ENCODE peak calls at places on chromosome 5, in six cellular contexts. One of them, this sample, is unnamed.

GRCh38 chr5:143314664-143315063 is 88.8 kb downstream of the NR3C1 start:
- DNase-seq in CD4-positive, CD25-positive, alpha-beta regulatory T cell: no peak
- DNase-seq in tibial artery: no peak
- DNase-seq in GM12878: no peak
- DNase-seq in body of pancreas: no peak
- DNase-seq in CD8-positive, alpha-beta T cell: no peak
- DNase-seq in this sample: no peak

GRCh38 chr5:33336911-33337620 is 103.7 kb upstream of the TARS1 start:
- DNase-seq in CD4-positive, CD25-positive, alpha-beta regulatory T cell: no peak
- DNase-seq in tibial artery: no peak
- DNase-seq in GM12878: no peak
- DNase-seq in body of pancreas: no peak
- DNase-seq in CD8-positive, alpha-beta T cell: no peak
- DNase-seq in this sample: no peak

GRCh38 chr5:145568581-145568980 is 266.6 kb downstream of the PRELID2 start:
- DNase-seq in CD4-positive, CD25-positive, alpha-beta regulatory T cell: no peak
- DNase-seq in tibial artery: no peak
- DNase-seq in GM12878: no peak
- DNase-seq in body of pancreas: no peak
- DNase-seq in CD8-positive, alpha-beta T cell: no peak
- DNase-seq in this sample: no peak

GRCh38 chr5:83368317-83368716 is 103.2 kb upstream of the VCAN start:
- DNase-seq in CD4-positive, CD25-positive, alpha-beta regulatory T cell: no peak
- DNase-seq in tibial artery: peak; percentile 29
- DNase-seq in GM12878: no peak
- DNase-seq in body of pancreas: no peak
- DNase-seq in CD8-positive, alpha-beta T cell: no peak
- DNase-seq in this sample: no peak

GRCh38 chr5:56668996-56669395 is 146.4 kb upstream of the MAP3K1 start:
- DNase-seq in CD4-positive, CD25-positive, alpha-beta regulatory T cell: no peak
- DNase-seq in tibial artery: no peak
- DNase-seq in GM12878: no peak
- DNase-seq in body of pancreas: peak; percentile 11
- DNase-seq in CD8-positive, alpha-beta T cell: no peak
- DNase-seq in this sample: no peak

GRCh38 chr5:52498607-52499006 is 289.1 kb upstream of the ITGA1 start:
- DNase-seq in CD4-positive, CD25-positive, alpha-beta regulatory T cell: no peak
- DNase-seq in tibial artery: no peak
- DNase-seq in GM12878: no peak
- DNase-seq in body of pancreas: no peak
- DNase-seq in CD8-positive, alpha-beta T cell: no peak
- DNase-seq in this sample: no peak

GRCh38 chr5:115097236-115097635 is 72.5 kb downstream of the TRIM36 start:
- DNase-seq in CD4-positive, CD25-positive, alpha-beta regulatory T cell: no peak
- DNase-seq in tibial artery: no peak
- DNase-seq in GM12878: no peak
- DNase-seq in body of pancreas: no peak
- DNase-seq in CD8-positive, alpha-beta T cell: no peak
- DNase-seq in this sample: no peak

GRCh38 chr5:140252470-140253126 is 50.3 kb downstream of the PFDN1 start:
- DNase-seq in CD4-positive, CD25-positive, alpha-beta regulatory T cell: no peak
- DNase-seq in tibial artery: no peak
- DNase-seq in GM12878: no peak
- DNase-seq in body of pancreas: no peak
- DNase-seq in CD8-positive, alpha-beta T cell: no peak
- DNase-seq in this sample: no peak

GRCh38 chr5:53123702-53124101 is 14.1 kb upstream of the MOCS2 start:
- DNase-seq in CD4-positive, CD25-positive, alpha-beta regulatory T cell: peak; percentile 9
- DNase-seq in tibial artery: no peak
- DNase-seq in GM12878: no peak
- DNase-seq in body of pancreas: no peak
- DNase-seq in CD8-positive, alpha-beta T cell: no peak
- DNase-seq in this sample: no peak

GRCh38 chr5:16935271-16936149 is 578 bp downstream of the MYO10 start:
- DNase-seq in CD4-positive, CD25-positive, alpha-beta regulatory T cell: peak; percentile 16
- DNase-seq in tibial artery: peak; percentile 57
- DNase-seq in GM12878: no peak
- DNase-seq in body of pancreas: peak; percentile 67
- DNase-seq in CD8-positive, alpha-beta T cell: no peak
- DNase-seq in this sample: peak; percentile 3

GRCh38 chr5:95261369-95262175 is 23.3 kb downstream of the MCTP1 start:
- DNase-seq in CD4-positive, CD25-positive, alpha-beta regulatory T cell: peak; percentile 27
- DNase-seq in tibial artery: no peak
- DNase-seq in GM12878: no peak
- DNase-seq in body of pancreas: no peak
- DNase-seq in CD8-positive, alpha-beta T cell: no peak
- DNase-seq in this sample: no peak

GRCh38 chr5:149011084-149011483 is 51.8 kb downstream of the SH3TC2 start:
- DNase-seq in CD4-positive, CD25-positive, alpha-beta regulatory T cell: no peak
- DNase-seq in tibial artery: no peak
- DNase-seq in GM12878: no peak
- DNase-seq in body of pancreas: no peak
- DNase-seq in CD8-positive, alpha-beta T cell: no peak
- DNase-seq in this sample: no peak

GRCh38 chr5:55997742-55998351 is 3.1 kb upstream of the IL6ST start:
- DNase-seq in CD4-positive, CD25-positive, alpha-beta regulatory T cell: no peak
- DNase-seq in tibial artery: no peak
- DNase-seq in GM12878: no peak
- DNase-seq in body of pancreas: no peak
- DNase-seq in CD8-positive, alpha-beta T cell: no peak
- DNase-seq in this sample: no peak

GRCh38 chr5:178240341-178240741 is 7.7 kb upstream of the PHYKPL start:
- DNase-seq in CD4-positive, CD25-positive, alpha-beta regulatory T cell: peak; percentile 11
- DNase-seq in tibial artery: no peak
- DNase-seq in GM12878: no peak
- DNase-seq in body of pancreas: no peak
- DNase-seq in CD8-positive, alpha-beta T cell: no peak
- DNase-seq in this sample: no peak

GRCh38 chr5:89313044-89313443 is 430.1 kb upstream of the MEF2C start:
- DNase-seq in CD4-positive, CD25-positive, alpha-beta regulatory T cell: no peak
- DNase-seq in tibial artery: no peak
- DNase-seq in GM12878: no peak
- DNase-seq in body of pancreas: no peak
- DNase-seq in CD8-positive, alpha-beta T cell: no peak
- DNase-seq in this sample: no peak

GRCh38 chr5:112303685-112304084 is 115.4 kb downstream of the EPB41L4A start:
- DNase-seq in CD4-positive, CD25-positive, alpha-beta regulatory T cell: no peak
- DNase-seq in tibial artery: no peak
- DNase-seq in GM12878: no peak
- DNase-seq in body of pancreas: no peak
- DNase-seq in CD8-positive, alpha-beta T cell: no peak
- DNase-seq in this sample: no peak

GRCh38 chr5:2685651-2686050 is 65.8 kb downstream of the IRX2 start:
- DNase-seq in CD4-positive, CD25-positive, alpha-beta regulatory T cell: no peak
- DNase-seq in tibial artery: no peak
- DNase-seq in GM12878: no peak
- DNase-seq in body of pancreas: no peak
- DNase-seq in CD8-positive, alpha-beta T cell: no peak
- DNase-seq in this sample: no peak

GRCh38 chr5:102211165-102211564 is 84.9 kb downstream of the SLCO4C1 start:
- DNase-seq in CD4-positive, CD25-positive, alpha-beta regulatory T cell: no peak
- DNase-seq in tibial artery: no peak
- DNase-seq in GM12878: no peak
- DNase-seq in body of pancreas: no peak
- DNase-seq in CD8-positive, alpha-beta T cell: no peak
- DNase-seq in this sample: no peak
- H3K27me3 ChIP-seq in CD4-positive, CD25-positive, alpha-beta regulatory T cell: no peaks in the 10 kb centered on the region
- H3K27me3 ChIP-seq in tibial artery: no peaks in the 10 kb centered on the region
- H3K27me3 ChIP-seq in GM12878: no peaks in the 10 kb centered on the region
- H3K27me3 ChIP-seq in body of pancreas: no peaks in the 10 kb centered on the region
- H3K27me3 ChIP-seq in CD8-positive, alpha-beta T cell: no peaks in the 10 kb centered on the region
- H3K27me3 ChIP-seq in this sample: no peaks in the 10 kb centered on the region

GRCh38 chr5:109409061-109409843 is 522 bp downstream of the PJA2 start:
- DNase-seq in CD4-positive, CD25-positive, alpha-beta regulatory T cell: peak; percentile 91
- DNase-seq in tibial artery: peak; percentile 79
- DNase-seq in GM12878: peak; percentile 51
- DNase-seq in body of pancreas: peak; percentile 67
- DNase-seq in CD8-positive, alpha-beta T cell: peak; percentile 82
- DNase-seq in this sample: peak; percentile 87

GRCh38 chr5:109411627-109412026 is 1.9 kb upstream of the PJA2 start:
- DNase-seq in CD4-positive, CD25-positive, alpha-beta regulatory T cell: peak; percentile 33
- DNase-seq in tibial artery: no peak
- DNase-seq in GM12878: no peak
- DNase-seq in body of pancreas: no peak
- DNase-seq in CD8-positive, alpha-beta T cell: no peak
- DNase-seq in this sample: no peak

GRCh38 chr5:109410389-109411174 is 808 bp upstream of the PJA2 start:
- DNase-seq in CD4-positive, CD25-positive, alpha-beta regulatory T cell: peak; percentile 53
- DNase-seq in tibial artery: peak; percentile 81
- DNase-seq in GM12878: no peak
- DNase-seq in body of pancreas: peak; percentile 82
- DNase-seq in CD8-positive, alpha-beta T cell: peak; percentile 39
- DNase-seq in this sample: peak; percentile 48

GRCh38 chr5:109411175-109411514 is 1.4 kb upstream of the PJA2 start:
- DNase-seq in CD4-positive, CD25-positive, alpha-beta regulatory T cell: no peak
- DNase-seq in tibial artery: no peak
- DNase-seq in GM12878: no peak
- DNase-seq in body of pancreas: no peak
- DNase-seq in CD8-positive, alpha-beta T cell: no peak
- DNase-seq in this sample: no peak

DNA sequence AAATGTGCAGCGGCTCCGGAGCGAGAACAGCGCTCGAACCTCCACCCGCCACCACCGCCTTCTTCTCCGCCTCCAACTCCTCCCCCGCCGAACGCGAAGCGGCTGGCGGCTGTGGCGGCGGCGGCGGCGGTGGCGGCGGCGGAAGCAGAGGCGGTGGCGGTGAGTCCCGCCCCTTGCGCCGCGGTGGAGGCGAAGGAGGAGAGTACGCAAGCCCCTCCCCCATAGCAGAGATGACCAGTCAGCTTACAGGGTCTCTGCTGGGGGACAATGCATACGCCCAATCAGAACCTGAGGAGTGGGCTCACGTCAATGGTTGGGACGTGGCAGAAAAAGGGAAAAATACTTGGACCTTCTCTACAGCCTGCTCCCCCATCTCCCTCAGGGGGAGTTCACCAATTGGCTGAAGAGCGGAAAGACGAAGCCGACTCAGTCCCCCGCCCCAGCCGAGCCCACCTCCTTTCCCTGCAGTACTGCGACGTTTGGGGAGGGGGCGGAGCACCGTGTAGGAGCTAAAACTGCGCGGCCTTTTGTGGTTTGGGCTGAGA is at the start of gene PJA2:
- DNase-seq in CD4-positive, CD25-positive, alpha-beta regulatory T cell: peak; percentile 99
- DNase-seq in tibial artery: peak; percentile 100
- DNase-seq in GM12878: peak; percentile 99
- DNase-seq in body of pancreas: peak; percentile 98
- DNase-seq in CD8-positive, alpha-beta T cell: peak; percentile 95
- DNase-seq in this sample: peak; percentile 98
- H3K4me1 ChIP-seq in CD4-positive, CD25-positive, alpha-beta regulatory T cell: peaks cover 35% of the 10 kb centered on the region
- H3K4me1 ChIP-seq in tibial artery: peaks cover 59% of the 10 kb centered on the region
- H3K4me1 ChIP-seq in GM12878: peaks cover 10% of the 10 kb centered on the region
- H3K4me1 ChIP-seq in body of pancreas: peaks cover 60% of the 10 kb centered on the region
- H3K4me1 ChIP-seq in CD8-positive, alpha-beta T cell: peaks cover 19% of the 10 kb centered on the region
- H3K4me1 ChIP-seq in this sample: peaks cover 19% of the 10 kb centered on the region

DNA sequence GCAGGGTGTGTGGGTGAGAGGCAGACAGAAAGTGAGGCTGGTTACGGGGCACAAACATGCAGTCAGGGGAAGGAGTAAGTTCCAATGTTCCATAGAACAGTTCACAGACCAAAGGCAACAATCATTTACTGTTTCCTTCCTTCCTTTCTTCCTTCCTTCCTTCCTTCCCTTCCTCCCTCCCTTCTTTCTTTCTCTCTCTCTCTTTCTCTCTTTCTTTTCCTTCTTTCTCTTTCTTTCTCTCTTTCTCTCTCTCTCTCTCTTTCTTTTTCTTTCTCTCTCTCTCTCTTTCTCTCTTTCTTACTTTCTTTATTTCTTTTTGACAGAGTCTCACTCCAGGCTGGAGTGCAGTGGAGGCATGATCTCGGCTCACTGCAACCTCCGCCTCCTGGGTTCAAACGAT is 125.8 kb upstream of the LPCAT1 start:
- DNase-seq in CD4-positive, CD25-positive, alpha-beta regulatory T cell: no peak
- DNase-seq in tibial artery: no peak
- DNase-seq in GM12878: no peak
- DNase-seq in body of pancreas: no peak
- DNase-seq in CD8-positive, alpha-beta T cell: no peak
- DNase-seq in this sample: no peak
- H3K27me3 ChIP-seq in CD4-positive, CD25-positive, alpha-beta regulatory T cell: no peaks in the 10 kb centered on the region
- H3K27me3 ChIP-seq in tibial artery: peaks cover 40% of the 10 kb centered on the region
- H3K27me3 ChIP-seq in GM12878: peaks cover 13% of the 10 kb centered on the region
- H3K27me3 ChIP-seq in body of pancreas: peaks cover 3% of the 10 kb centered on the region
- H3K27me3 ChIP-seq in CD8-positive, alpha-beta T cell: peaks cover 9% of the 10 kb centered on the region
- H3K27me3 ChIP-seq in this sample: no peaks in the 10 kb centered on the region

GRCh38 chr5:171868236-171868635 is 82.6 kb downstream of the SMIM23 start:
- DNase-seq in CD4-positive, CD25-positive, alpha-beta regulatory T cell: no peak
- DNase-seq in tibial artery: no peak
- DNase-seq in GM12878: no peak
- DNase-seq in body of pancreas: no peak
- DNase-seq in CD8-positive, alpha-beta T cell: no peak
- DNase-seq in this sample: no peak
- H3K4me1 ChIP-seq in CD4-positive, CD25-positive, alpha-beta regulatory T cell: no peaks in the 10 kb centered on the region
- H3K4me1 ChIP-seq in tibial artery: peaks cover 25% of the 10 kb centered on the region
- H3K4me1 ChIP-seq in GM12878: no peaks in the 10 kb centered on the region
- H3K4me1 ChIP-seq in body of pancreas: no peaks in the 10 kb centered on the region
- H3K4me1 ChIP-seq in CD8-positive, alpha-beta T cell: no peaks in the 10 kb centered on the region
- H3K4me1 ChIP-seq in this sample: no peaks in the 10 kb centered on the region

GRCh38 chr5:1116977-1117376 is 5.1 kb upstream of the SLC12A7 start:
- DNase-seq in CD4-positive, CD25-positive, alpha-beta regulatory T cell: no peak
- DNase-seq in tibial artery: no peak
- DNase-seq in GM12878: no peak
- DNase-seq in body of pancreas: no peak
- DNase-seq in CD8-positive, alpha-beta T cell: no peak
- DNase-seq in this sample: no peak
- H3K27me3 ChIP-seq in CD4-positive, CD25-positive, alpha-beta regulatory T cell: no peaks in the 10 kb centered on the region
- H3K27me3 ChIP-seq in tibial artery: peaks cover 53% of the 10 kb centered on the region
- H3K27me3 ChIP-seq in GM12878: no peaks in the 10 kb centered on the region
- H3K27me3 ChIP-seq in body of pancreas: no peaks in the 10 kb centered on the region
- H3K27me3 ChIP-seq in CD8-positive, alpha-beta T cell: no peaks in the 10 kb centered on the region
- H3K27me3 ChIP-seq in this sample: no peaks in the 10 kb centered on the region

This sample was measured in naive thymus-derived CD4-positive, alpha-beta T cell.